ENCODE peak calls at places on chromosome 7, in six cellular contexts. L, M, Y, N, Z and Q are unnamed samples.

GRCh38 chr7:101950450-101951119 is 133.2 kb downstream of the CUX1 start:
- DNase-seq in Y (peak), M (no peak), N (peak), L (no peak), Z (no peak), Q (no peak)

GRCh38 chr7:87058739-87059524 is 522 bp downstream of the ELAPOR2 start:
- DNase-seq in Z (no peak), Y (no peak), L (peak), M (peak), N (peak), Q (peak)

GRCh38 chr7:115707684-115708341 is 322.8 kb downstream of the TFEC start:
- DNase-seq in L (no peak), M (no peak), Y (no peak), N (no peak), Z (no peak), Q (no peak)

GRCh38 chr7:32357535-32358277 is 132.5 kb downstream of the LSM5 start:
- DNase-seq in N (peak), M (no peak), L (no peak), Z (no peak), Y (peak), Q (no peak)

GRCh38 chr7:33591481-33591880 is 313.9 kb upstream of the BMPER start:
- DNase-seq in L (no peak), M (no peak), Z (no peak), N (no peak), Y (no peak), Q (no peak)

GRCh38 chr7:2639994-2640830 is 8.4 kb downstream of the TTYH3 start:
- DNase-seq in L (no peak), M (no peak), N (no peak), Z (no peak), Y (no peak), Q (no peak)

GRCh38 chr7:100803398-100804161 is 23.7 kb downstream of the EPHB4 start:
- DNase-seq in L (peak), Y (no peak), N (peak), M (peak), Z (no peak), Q (peak)

GRCh38 chr7:144854839-144855424 is 19.1 kb upstream of the TPK1 start:
- DNase-seq in Z (no peak), M (no peak), L (no peak), N (peak), Y (peak), Q (no peak)

GRCh38 chr7:101862280-101863220 is 45.1 kb downstream of the CUX1 start:
- DNase-seq in Z (no peak), N (peak), L (no peak), M (no peak), Y (no peak), Q (no peak)

GRCh38 chr7:144057954-144058353 is 9.2 kb downstream of the OR2A5 start:
- DNase-seq in L (no peak), Y (no peak), N (no peak), Z (no peak), M (no peak), Q (no peak)

GRCh38 chr7:104960741-104961479 is 53.1 kb upstream of the KMT2E start:
- DNase-seq in N (no peak), M (no peak), L (no peak), Y (no peak), Z (no peak), Q (no peak)

GRCh38 chr7:112204776-112205347 is 1.3 kb downstream of the DOCK4 start:
- DNase-seq in M (no peak), N (no peak), L (no peak), Z (no peak), Y (no peak), Q (no peak)

GRCh38 chr7:41825927-41826480 is 123.1 kb upstream of the INHBA start:
- DNase-seq in L (no peak), M (no peak), Y (no peak), Z (no peak), N (no peak), Q (no peak)

GRCh38 chr7:151469281-151469680 is 29.3 kb upstream of the CRYGN start:
- DNase-seq in M (no peak), L (no peak), Z (no peak), N (no peak), Y (no peak), Q (peak)

GRCh38 chr7:105890290-105890997 is 14.0 kb upstream of the ATXN7L1 start:
- DNase-seq in Z (no peak), N (no peak), L (no peak), M (no peak), Y (no peak), Q (no peak)

GRCh38 chr7:75937958-75938786 is 23.2 kb downstream of the POR start:
- DNase-seq in L (peak), Y (peak), N (no peak), Z (no peak), M (no peak), Q (peak)
- TF ChIP-seq POLR2AphosphoS5 in L (peak), Y (peak), N (no peak), Z (peak), M (no peak), Q (no peak)

DNA sequence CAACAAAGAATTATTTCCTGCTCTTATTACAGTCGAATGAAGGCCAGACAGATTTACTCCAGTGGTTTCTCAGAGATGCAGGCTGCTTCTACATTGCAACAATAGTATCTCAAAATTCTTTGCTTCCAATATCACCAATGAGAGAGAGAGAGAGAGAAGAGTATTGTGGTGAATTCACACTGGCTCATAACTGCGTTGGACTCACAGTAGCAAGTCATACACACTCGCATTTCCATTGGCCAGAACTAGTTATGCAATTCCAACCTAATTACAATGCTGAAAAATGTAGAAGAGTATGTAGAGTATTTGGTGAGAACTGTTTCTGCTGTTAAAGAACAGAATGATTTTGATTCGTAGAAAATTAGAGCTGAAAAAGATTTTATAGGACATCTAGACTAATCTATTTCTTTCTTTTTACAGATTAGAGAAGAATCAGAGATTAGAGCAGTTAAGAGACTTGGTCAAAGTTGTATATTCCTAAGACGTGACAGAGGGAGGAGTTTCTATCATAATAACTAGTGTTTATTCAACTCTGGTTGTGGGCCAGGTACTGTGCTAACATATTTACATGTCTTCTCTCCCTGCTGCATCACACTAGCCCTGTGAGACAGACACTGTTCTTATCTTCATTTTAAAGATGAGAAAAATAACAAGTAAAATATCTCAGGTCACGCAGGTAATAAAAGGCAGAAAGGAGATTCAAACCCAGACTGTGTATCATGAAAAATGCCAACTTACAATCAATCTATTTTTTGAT is 34.6 kb upstream of the PDK4 start:
- DNase-seq in N (no peak), Y (no peak), Z (no peak), L (no peak), M (no peak), Q (no peak)
- TF ChIP-seq POLR2AphosphoS5 in N (no peak), Y (no peak), Z (no peak), L (no peak), M (no peak), Q (no peak)

DNA sequence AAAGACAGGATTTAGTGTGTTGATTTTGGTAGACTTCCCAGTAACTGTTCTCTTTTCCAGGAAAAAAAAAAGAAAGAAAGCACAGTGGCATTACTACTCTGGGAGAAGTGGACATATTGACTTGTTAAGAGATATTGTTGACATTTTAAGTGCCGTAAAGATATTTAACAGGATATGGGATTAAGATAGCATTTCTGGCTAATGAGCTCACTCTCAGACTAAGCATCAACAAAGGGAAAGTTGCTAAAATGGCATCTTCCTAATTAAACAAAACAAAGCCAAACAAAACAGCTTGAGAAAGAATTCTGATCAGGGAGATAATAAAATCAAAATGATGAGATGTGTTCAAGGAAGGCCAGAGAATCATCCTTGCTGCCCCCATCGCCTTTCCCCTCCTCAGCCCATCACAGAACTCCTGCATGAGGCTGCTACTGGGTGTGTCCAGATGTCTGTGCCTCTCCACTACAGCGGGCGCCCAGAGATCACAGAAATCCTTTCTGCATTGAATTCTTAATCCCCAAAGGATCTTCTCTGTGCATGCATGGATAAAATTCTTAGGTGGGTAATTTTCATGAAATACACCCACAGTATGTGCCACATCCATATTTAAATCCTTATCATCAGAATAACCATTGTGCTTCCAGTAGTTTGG is 270.5 kb downstream of the POU6F2 start:
- DNase-seq in N (no peak), Z (no peak), M (no peak), Y (no peak), L (no peak), Q (no peak)
- TF ChIP-seq POLR2AphosphoS5 in N (no peak), Z (no peak), M (no peak), Y (no peak), L (no peak), Q (no peak)

GRCh38 chr7:90165724-90166123 is 11.5 kb downstream of the STEAP1 start:
- DNase-seq in M (no peak), Z (no peak), N (no peak), L (no peak), Y (no peak), Q (peak)
- TF ChIP-seq POLR2AphosphoS5 in M (no peak), Z (no peak), N (no peak), L (no peak), Y (no peak), Q (no peak)